ENCODE peak calls at places on chromosome 2, in eight cellular contexts. Y is ascending aorta, N is A549, B is kidney, O is breast epithelium, M is endodermal cell, E is neural progenitor cell, H is small intestine. V is an unnamed sample. For H3K9me3, the result is how much of the 10 kb centered on the place peaks cover.

GRCh38 chr2:169047253-169048250 is 16.4 kb upstream of the ABCB11 start:
- DNase-seq in Y (no peak), N (no peak), B (no peak), O (no peak), M (no peak), E (no peak), H (no peak), V (no peak)

GRCh38 chr2:161415041-161415440 is 1.1 kb upstream of the TBR1 start:
- DNase-seq in Y (no peak), N (no peak), B (no peak), O (no peak), M (peak), E (peak), H (no peak), V (no peak)

GRCh38 chr2:121362226-121362625 is 77.2 kb upstream of the TFCP2L1 start:
- DNase-seq in Y (no peak), N (no peak), B (no peak), O (no peak), M (no peak), E (no peak), H (no peak), V (no peak)

GRCh38 chr2:152648336-152648735 is 68.9 kb downstream of the PRPF40A start:
- DNase-seq in Y (no peak), N (peak), B (no peak), O (no peak), M (no peak), E (peak), H (peak), V (no peak)

GRCh38 chr2:28619213-28620196 is 123.6 kb downstream of the PLB1 start:
- DNase-seq in Y (no peak), N (no peak), B (peak), O (no peak), M (no peak), E (no peak), H (no peak), V (no peak)

GRCh38 chr2:137837830-137838229 is 126.4 kb upstream of the HNMT start:
- DNase-seq in Y (no peak), N (no peak), B (no peak), O (no peak), M (no peak), E (no peak), H (no peak), V (no peak)

GRCh38 chr2:218569038-218569431 is 396 bp downstream of the CNOT9 start:
- DNase-seq in Y (peak), N (peak), B (peak), O (no peak), M (no peak), E (peak), H (peak), V (peak)

GRCh38 chr2:144548532-144549191 is 28.7 kb upstream of the ZEB2 start:
- DNase-seq in Y (no peak), N (no peak), B (no peak), O (no peak), M (no peak), E (no peak), H (peak), V (no peak)

GRCh38 chr2:120205901-120206581 is 17.2 kb downstream of the TMEM185B start:
- DNase-seq in Y (no peak), N (no peak), B (no peak), O (no peak), M (peak), E (peak), H (peak), V (no peak)

GRCh38 chr2:83055338-83056010 is 1403.6 kb downstream of the SUCLG1 start:
- DNase-seq in Y (no peak), N (no peak), B (no peak), O (no peak), M (no peak), E (no peak), H (no peak), V (no peak)

GRCh38 chr2:160632576-160632975 is 139.0 kb upstream of the RBMS1 start:
- DNase-seq in Y (no peak), N (no peak), B (no peak), O (no peak), M (no peak), E (no peak), H (no peak), V (no peak)

GRCh38 chr2:26086155-26086634 is 52.3 kb downstream of the RAB10 start:
- DNase-seq in Y (no peak), N (no peak), B (no peak), O (no peak), M (no peak), E (no peak), H (no peak), V (no peak)

GRCh38 chr2:82478641-82479040 is 1980.4 kb downstream of the SUCLG1 start:
- DNase-seq in Y (no peak), N (no peak), B (no peak), O (no peak), M (no peak), E (no peak), H (no peak), V (no peak)

GRCh38 chr2:74458957-74459290 is 686 bp downstream of the WBP1 start:
- DNase-seq in Y (no peak), N (no peak), B (no peak), O (no peak), M (no peak), E (no peak), H (no peak), V (no peak)

GRCh38 chr2:146853741-146854444 is 990.9 kb upstream of the ACVR2A start:
- DNase-seq in Y (no peak), N (no peak), B (no peak), O (no peak), M (peak), E (no peak), H (no peak), V (no peak)

GRCh38 chr2:132009874-132010521 is 151.8 kb downstream of the ANKRD30BL start:
- DNase-seq in Y (no peak), N (no peak), B (no peak), O (no peak), M (peak), E (peak), H (no peak), V (no peak)

GRCh38 chr2:201820385-201821007 is 14.2 kb downstream of the CDK15 start:
- DNase-seq in Y (no peak), N (no peak), B (no peak), O (no peak), M (no peak), E (no peak), H (no peak), V (no peak)

GRCh38 chr2:27622921-27623384 is 5.9 kb downstream of the CCDC121 start:
- DNase-seq in Y (no peak), N (no peak), B (no peak), O (no peak), M (no peak), E (no peak), H (no peak), V (no peak)

GRCh38 chr2:3741372-3741771 is 38.0 kb downstream of the DCDC2C start:
- DNase-seq in Y (no peak), N (no peak), B (no peak), O (no peak), M (peak), E (no peak), H (no peak), V (no peak)

GRCh38 chr2:37555457-37555856 is 116.0 kb downstream of the CDC42EP3 start:
- DNase-seq in Y (no peak), N (no peak), B (no peak), O (no peak), M (no peak), E (no peak), H (no peak), V (no peak)

GRCh38 chr2:130957920-130958319 is 121.2 kb downstream of the ARHGEF4 start:
- DNase-seq in Y (no peak), N (no peak), B (no peak), O (no peak), M (no peak), E (no peak), H (no peak), V (no peak)

GRCh38 chr2:69309336-69310048 is 77.5 kb downstream of the GFPT1 start:
- DNase-seq in Y (peak), N (peak), B (no peak), O (peak), M (peak), E (no peak), H (peak), V (no peak)

GRCh38 chr2:181876614-181877063 is 14.9 kb upstream of the ITPRID2 start:
- DNase-seq in Y (no peak), N (peak), B (no peak), O (no peak), M (no peak), E (no peak), H (peak), V (no peak)

GRCh38 chr2:19355931-19356544 is 2.4 kb downstream of the OSR1 start:
- DNase-seq in Y (no peak), N (no peak), B (no peak), O (no peak), M (no peak), E (peak), H (no peak), V (no peak)

GRCh38 chr2:63676135-63676534 is 87.4 kb downstream of the MDH1 start:
- DNase-seq in Y (no peak), N (no peak), B (no peak), O (no peak), M (no peak), E (no peak), H (no peak), V (no peak)

GRCh38 chr2:73238149-73238548 is 4.0 kb downstream of the CCT7 start:
- DNase-seq in Y (no peak), N (no peak), B (no peak), O (no peak), M (no peak), E (no peak), H (no peak), V (no peak)

GRCh38 chr2:232632904-232633412 is 446 bp upstream of the EFHD1 start:
- DNase-seq in Y (peak), N (peak), B (peak), O (no peak), M (peak), E (peak), H (no peak), V (no peak)

GRCh38 chr2:159516241-159516758 is 100.0 kb downstream of the BAZ2B start:
- DNase-seq in Y (no peak), N (peak), B (no peak), O (no peak), M (peak), E (peak), H (peak), V (no peak)

GRCh38 chr2:134433469-134433868 is 179.6 kb downstream of the MGAT5 start:
- DNase-seq in Y (no peak), N (no peak), B (no peak), O (no peak), M (no peak), E (no peak), H (no peak), V (no peak)

GRCh38 chr2:223815186-223815883 is 22.0 kb downstream of the AP1S3 start:
- DNase-seq in Y (no peak), N (peak), B (no peak), O (no peak), M (no peak), E (no peak), H (peak), V (no peak)

GRCh38 chr2:27715318-27716165 is 51.9 kb downstream of the SLC4A1AP start:
- DNase-seq in Y (peak), N (peak), B (peak), O (no peak), M (peak), E (peak), H (no peak), V (no peak)

GRCh38 chr2:237421542-237422047 is 7.6 kb upstream of the COL6A3 start:
- DNase-seq in Y (peak), N (peak), B (peak), O (peak), M (peak), E (peak), H (peak), V (peak)

GRCh38 chr2:120111193-120111592 is 98.3 kb downstream of the EPB41L5 start:
- DNase-seq in Y (no peak), N (no peak), B (no peak), O (no peak), M (no peak), E (no peak), H (no peak), V (no peak)

GRCh38 chr2:95387358-95387757 is 15.2 kb upstream of the FAHD2A start:
- DNase-seq in Y (peak), N (no peak), B (no peak), O (no peak), M (peak), E (no peak), H (no peak), V (no peak)

DNA sequence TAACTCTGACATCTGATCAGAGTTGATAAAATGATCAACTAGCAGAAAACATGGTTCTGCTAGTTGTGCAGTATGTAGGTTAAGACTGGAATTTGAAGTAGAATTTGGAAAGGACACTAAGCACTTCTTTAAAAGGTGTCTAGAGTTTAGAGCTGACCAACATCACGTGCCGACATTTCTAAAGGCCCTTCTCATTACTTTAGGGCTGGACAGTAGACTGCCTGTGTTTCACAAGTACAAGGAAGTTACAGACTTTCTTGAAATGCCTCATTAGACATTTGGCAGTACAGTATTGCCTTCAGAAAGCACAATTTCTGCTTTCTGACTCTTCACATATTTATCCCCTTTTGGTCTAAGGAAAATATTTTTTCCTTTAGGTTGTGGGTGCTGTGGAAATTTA is 255.3 kb downstream of the ZNF385B start:
- DNase-seq in Y (no peak), N (no peak), B (no peak), O (no peak), M (no peak), E (no peak), H (no peak), V (no peak)
- H3K9me3 ChIP-seq in Y (under half), N (under half), B (under half), O (under half), M (under half), E (under half), H (under half), V (under half)

GRCh38 chr2:234130734-234131133 is 80.2 kb downstream of the SPP2 start:
- DNase-seq in Y (no peak), N (no peak), B (no peak), O (no peak), M (no peak), E (peak), H (no peak), V (no peak)

GRCh38 chr2:234134496-234134895 is 84.0 kb downstream of the SPP2 start:
- DNase-seq in Y (no peak), N (no peak), B (no peak), O (no peak), M (peak), E (no peak), H (no peak), V (no peak)

GRCh38 chr2:234133004-234133403 is 82.5 kb downstream of the SPP2 start:
- DNase-seq in Y (no peak), N (no peak), B (no peak), O (peak), M (no peak), E (no peak), H (no peak), V (no peak)

DNA sequence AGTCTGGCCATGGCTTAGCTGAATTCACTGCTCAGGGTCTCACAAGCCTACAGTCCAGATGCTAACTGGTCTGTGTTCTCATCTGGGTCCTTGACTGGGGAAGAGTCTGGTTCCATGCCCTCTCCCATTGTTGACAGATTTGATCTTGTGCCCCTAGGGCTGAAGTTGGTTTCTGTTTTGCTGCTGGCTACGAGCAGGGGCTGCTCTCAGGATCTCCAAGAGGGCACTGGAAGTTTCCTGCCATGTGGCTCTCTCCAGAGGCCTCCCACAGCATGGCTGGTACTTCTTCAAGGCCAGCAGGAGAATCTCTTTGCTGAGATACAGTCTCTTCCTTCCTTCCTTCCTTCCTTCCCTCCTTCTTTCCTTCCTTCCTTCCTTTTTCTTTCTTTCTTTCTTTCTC is 78.1 kb downstream of the SPP2 start:
- DNase-seq in Y (no peak), N (no peak), B (no peak), O (no peak), M (no peak), E (no peak), H (no peak), V (no peak)
- H3K9me3 ChIP-seq in Y (under half), N (under half), B (under half), O (under half), M (under half), E (under half), H (under half), V (under half)

DNA sequence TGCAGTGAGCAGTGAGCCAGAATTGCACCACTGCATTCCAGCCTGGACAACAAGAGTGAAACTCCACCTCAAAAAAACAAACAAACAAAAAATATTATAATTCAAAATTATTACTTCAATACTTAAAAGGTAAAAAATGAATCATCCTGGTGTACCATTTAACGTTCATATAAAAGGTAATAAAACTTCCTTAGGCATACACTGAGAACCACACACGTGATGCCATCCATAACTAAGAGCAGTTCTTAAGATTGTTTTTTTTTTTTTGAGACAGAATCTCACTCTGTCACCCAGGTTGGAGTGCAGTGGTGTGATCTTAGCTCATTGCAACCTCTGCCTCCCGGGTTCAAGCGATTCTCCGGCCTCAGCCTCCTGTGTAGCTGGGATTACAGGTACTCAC is 29.4 kb downstream of the YWHAQ start:
- DNase-seq in Y (no peak), N (no peak), B (no peak), O (no peak), M (no peak), E (no peak), H (no peak), V (no peak)
- H3K9me3 ChIP-seq in Y (under half), N (under half), B (under half), O (under half), M (under half), E (under half), H (under half), V (under half)

GRCh38 chr2:42949125-42949524 is 156.7 kb upstream of the HAAO start:
- DNase-seq in Y (no peak), N (no peak), B (no peak), O (no peak), M (no peak), E (no peak), H (no peak), V (no peak)
- H3K9me3 ChIP-seq in Y (under half), N (under half), B (under half), O (under half), M (under half), E (under half), H (under half), V (under half)

GRCh38 chr2:81194581-81194980 is 890.0 kb upstream of the LRRTM1 start:
- DNase-seq in Y (no peak), N (no peak), B (peak), O (no peak), M (no peak), E (no peak), H (no peak), V (no peak)

GRCh38 chr2:81196933-81197628 is 892.5 kb upstream of the LRRTM1 start:
- DNase-seq in Y (no peak), N (no peak), B (peak), O (no peak), M (no peak), E (no peak), H (no peak), V (no peak)

GRCh38 chr2:81196383-81196851 is 891.9 kb upstream of the LRRTM1 start:
- DNase-seq in Y (no peak), N (no peak), B (peak), O (no peak), M (no peak), E (no peak), H (no peak), V (no peak)

GRCh38 chr2:81195017-81195773 is 890.6 kb upstream of the LRRTM1 start:
- DNase-seq in Y (no peak), N (no peak), B (peak), O (no peak), M (no peak), E (no peak), H (no peak), V (no peak)

DNA sequence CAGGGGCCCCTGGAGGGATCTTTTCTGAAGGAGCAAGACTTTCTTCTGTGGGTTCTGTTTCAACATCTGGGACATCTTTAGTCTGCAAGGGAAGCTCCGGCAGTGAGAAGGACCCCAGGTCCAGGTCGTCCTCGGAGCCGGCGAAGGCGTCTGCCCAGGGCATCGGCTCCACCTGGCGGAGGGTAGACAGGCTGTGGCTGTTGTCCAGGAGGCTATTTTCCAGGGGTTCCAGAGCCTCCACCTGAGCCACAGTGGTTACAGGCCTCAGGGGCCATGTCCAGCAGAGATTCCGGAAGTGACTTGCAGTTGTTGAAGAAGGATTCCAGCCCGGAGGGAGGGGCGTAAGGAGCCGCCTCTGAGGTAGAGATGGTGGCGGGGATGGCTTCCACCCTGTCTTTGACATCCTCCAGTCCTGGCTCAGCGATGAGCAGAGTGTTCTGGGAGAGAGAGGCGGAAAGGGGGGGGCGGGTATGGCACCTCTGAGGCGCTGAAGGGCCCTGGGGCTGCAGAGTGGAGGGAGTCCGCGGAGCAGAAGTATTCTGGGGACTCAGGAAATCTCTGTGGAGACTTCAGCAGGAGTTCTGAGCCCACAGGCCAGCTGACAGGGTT is 891.3 kb upstream of the LRRTM1 start:
- DNase-seq in Y (no peak), N (no peak), B (peak), O (no peak), M (no peak), E (no peak), H (no peak), V (no peak)
- H3K9me3 ChIP-seq in Y (under half), N (under half), B (under half), O (under half), M (under half), E (under half), H (under half), V (under half)

V was measured in T-helper 17 cell.